ENCODE peak calls at places on chromosomes 5 and 9, in nine cellular contexts. Z is lung; S is HCEC 1CT; I is NCI-H1417; T is T-helper 9 cell; E is fibroblast of gingiva; V is D341Med; B is naive thymus-derived CD4-positive, alpha-beta T cell; A is HT-29. N is an unnamed sample.

GRCh38 chr9:134066923-134067851 is 639 bp downstream of the BRD3 start:
- DNase-seq in Z (peak), S (peak), I (peak), T (peak), E (peak), V (peak), B (peak), A (no peak), N (no peak)

GRCh38 chr9:90060256-90060655 is 455.4 kb downstream of the GADD45G start:
- DNase-seq in Z (no peak), S (no peak), I (no peak), T (no peak), E (no peak), V (no peak), B (no peak), A (no peak), N (no peak)

GRCh38 chr9:130732131-130732530 is 38.6 kb downstream of the EXOSC2 start:
- DNase-seq in Z (no peak), S (no peak), I (peak), T (no peak), E (no peak), V (peak), B (no peak), A (no peak), N (no peak)

GRCh38 chr5:151164687-151165392 is 7.3 kb upstream of the ANXA6 start:
- DNase-seq in Z (peak), S (peak), I (peak), T (peak), E (peak), V (peak), B (peak), A (peak), N (peak)

GRCh38 chr9:21357479-21358290 is 7.0 kb upstream of the IFNA6 start:
- DNase-seq in Z (no peak), S (no peak), I (no peak), T (no peak), E (no peak), V (no peak), B (peak), A (no peak), N (no peak)

GRCh38 chr5:170522211-170523128 is 18.6 kb downstream of the KCNIP1 start:
- DNase-seq in Z (no peak), S (no peak), I (no peak), T (no peak), E (peak), V (no peak), B (no peak), A (no peak), N (peak)

GRCh38 chr5:154840435-154841272 is 9.7 kb downstream of the FAXDC2 start:
- DNase-seq in Z (no peak), S (no peak), I (no peak), T (no peak), E (no peak), V (no peak), B (no peak), A (no peak), N (no peak)

GRCh38 chr5:66830636-66831035 is 234.4 kb downstream of the MAST4 start:
- DNase-seq in Z (no peak), S (peak), I (no peak), T (no peak), E (no peak), V (no peak), B (no peak), A (peak), N (no peak)

GRCh38 chr9:126985870-126986498 is 71.4 kb downstream of the RALGPS1 start:
- DNase-seq in Z (peak), S (no peak), I (no peak), T (peak), E (peak), V (no peak), B (peak), A (peak), N (no peak)

GRCh38 chr5:139863361-139863760 is 67.8 kb downstream of the PSD2 start:
- DNase-seq in Z (peak), S (no peak), I (no peak), T (no peak), E (no peak), V (no peak), B (no peak), A (no peak), N (peak)

GRCh38 chr9:91664669-91665068 is 241.0 kb upstream of the NFIL3 start:
- DNase-seq in Z (no peak), S (no peak), I (no peak), T (no peak), E (no peak), V (no peak), B (no peak), A (no peak), N (no peak)

GRCh38 chr5:16899171-16899570 is 36.9 kb downstream of the MYO10 start:
- DNase-seq in Z (no peak), S (no peak), I (no peak), T (no peak), E (no peak), V (no peak), B (no peak), A (no peak), N (no peak)

GRCh38 chr5:153530357-153531143 is 40.1 kb downstream of the GRIA1 start:
- DNase-seq in Z (no peak), S (no peak), I (no peak), T (no peak), E (no peak), V (no peak), B (no peak), A (no peak), N (no peak)

GRCh38 chr9:130607640-130608420 is 28.5 kb downstream of the FUBP3 start:
- DNase-seq in Z (no peak), S (peak), I (no peak), T (no peak), E (peak), V (no peak), B (no peak), A (no peak), N (peak)

GRCh38 chr5:119293202-119293829 is 62.5 kb upstream of the TNFAIP8 start:
- DNase-seq in Z (no peak), S (no peak), I (no peak), T (no peak), E (no peak), V (no peak), B (no peak), A (no peak), N (no peak)

GRCh38 chr9:124520206-124520596 is 13.0 kb upstream of the NR5A1 start:
- DNase-seq in Z (no peak), S (no peak), I (no peak), T (no peak), E (no peak), V (no peak), B (no peak), A (peak), N (peak)

GRCh38 chr5:124920909-124921666 is 174.6 kb upstream of the ZNF608 start:
- DNase-seq in Z (no peak), S (no peak), I (no peak), T (no peak), E (no peak), V (no peak), B (no peak), A (no peak), N (no peak)

GRCh38 chr9:106758911-106759310 is 104.1 kb upstream of the ZNF462 start:
- DNase-seq in Z (no peak), S (peak), I (no peak), T (no peak), E (no peak), V (no peak), B (no peak), A (no peak), N (no peak)

GRCh38 chr9:98538203-98538602 is 170.5 kb downstream of the GABBR2 start:
- DNase-seq in Z (no peak), S (no peak), I (no peak), T (no peak), E (no peak), V (no peak), B (no peak), A (no peak), N (no peak)

GRCh38 chr9:68705636-68706578 is 867 bp downstream of the PIP5K1B start:
- DNase-seq in Z (no peak), S (no peak), I (peak), T (no peak), E (no peak), V (no peak), B (no peak), A (peak), N (no peak)

GRCh38 chr5:6943749-6944148 is 230.5 kb downstream of the TENT4A start:
- DNase-seq in Z (no peak), S (no peak), I (no peak), T (no peak), E (no peak), V (no peak), B (no peak), A (no peak), N (no peak)

GRCh38 chr5:16160706-16161105 is 18.9 kb downstream of the MARCHF11 start:
- DNase-seq in Z (no peak), S (peak), I (peak), T (no peak), E (peak), V (peak), B (peak), A (peak), N (no peak)

GRCh38 chr5:19240150-19240549 is 747.9 kb downstream of the CDH18 start:
- DNase-seq in Z (no peak), S (peak), I (no peak), T (no peak), E (no peak), V (no peak), B (no peak), A (peak), N (no peak)

GRCh38 chr9:36935768-36936497 is 98.1 kb downstream of the PAX5 start:
- DNase-seq in Z (no peak), S (no peak), I (no peak), T (no peak), E (no peak), V (no peak), B (no peak), A (peak), N (no peak)

GRCh38 chr9:124517600-124517999 is 10.4 kb upstream of the NR5A1 start:
- DNase-seq in Z (no peak), S (no peak), I (no peak), T (no peak), E (no peak), V (no peak), B (no peak), A (no peak), N (no peak)

GRCh38 chr9:130698514-130698913 is 4.9 kb downstream of the EXOSC2 start:
- DNase-seq in Z (no peak), S (no peak), I (no peak), T (no peak), E (no peak), V (no peak), B (no peak), A (no peak), N (no peak)

GRCh38 chr9:134557331-134557730 is 84.3 kb upstream of the COL5A1 start:
- DNase-seq in Z (no peak), S (no peak), I (no peak), T (no peak), E (no peak), V (no peak), B (no peak), A (no peak), N (peak)

GRCh38 chr5:106545325-106545724 is 1125.4 kb downstream of the EFNA5 start:
- DNase-seq in Z (no peak), S (peak), I (no peak), T (no peak), E (peak), V (no peak), B (no peak), A (no peak), N (no peak)

GRCh38 chr5:88063813-88064212 is 204.8 kb downstream of the TMEM161B start:
- DNase-seq in Z (no peak), S (no peak), I (no peak), T (no peak), E (no peak), V (no peak), B (no peak), A (no peak), N (no peak)

GRCh38 chr9:124212381-124213050 is 45.2 kb upstream of the NEK6 start:
- DNase-seq in Z (no peak), S (peak), I (no peak), T (no peak), E (peak), V (no peak), B (no peak), A (no peak), N (no peak)

GRCh38 chr5:150295172-150295611 is 5.6 kb upstream of the CAMK2A start:
- DNase-seq in Z (no peak), S (peak), I (no peak), T (no peak), E (peak), V (no peak), B (no peak), A (no peak), N (peak)

GRCh38 chr5:112682621-112683061 is 55.0 kb upstream of the APC start:
- DNase-seq in Z (no peak), S (peak), I (no peak), T (no peak), E (no peak), V (no peak), B (no peak), A (no peak), N (no peak)

GRCh38 chr5:1010641-1011046 is 2.0 kb downstream of the NKD2 start:
- DNase-seq in Z (no peak), S (no peak), I (no peak), T (no peak), E (no peak), V (no peak), B (no peak), A (no peak), N (peak)